ENCODE peak calls at places on chromosome 20, in six cellular contexts. J is uterus, E is endothelial cell, V is tibial artery, M is sigmoid colon, L is psoas muscle. F is an unnamed sample.

GRCh38 chr20:19964289-19965263 is 52.6 kb upstream of the NAA20 start:
- DNase-seq in J (peak; percentile 78), E (no peak), V (peak; percentile 89), M (peak; percentile 94), L (peak; percentile 72), F (peak; percentile 53)

GRCh38 chr20:13865825-13866351 is 81.1 kb downstream of the NDUFAF5 start:
- DNase-seq in J (peak; percentile 32), E (no peak), V (no peak), M (no peak), L (no peak), F (no peak)

GRCh38 chr20:57022306-57022705 is 244.1 kb downstream of the BMP7 start:
- DNase-seq in J (no peak), E (no peak), V (no peak), M (no peak), L (no peak), F (no peak)

GRCh38 chr20:41862023-41862422 is 243.8 kb upstream of the CHD6 start:
- DNase-seq in J (no peak), E (no peak), V (no peak), M (no peak), L (no peak), F (no peak)

GRCh38 chr20:46928580-46929132 is 34.0 kb downstream of the EYA2 start:
- DNase-seq in J (peak; percentile 37), E (no peak), V (peak; percentile 49), M (peak; percentile 73), L (peak; percentile 41), F (no peak)

GRCh38 chr20:2761885-2762284 is 38.5 kb downstream of the CPXM1 start:
- DNase-seq in J (no peak), E (no peak), V (no peak), M (no peak), L (no peak), F (no peak)

GRCh38 chr20:20312562-20312961 is 55.3 kb upstream of the INSM1 start:
- DNase-seq in J (no peak), E (no peak), V (no peak), M (no peak), L (no peak), F (no peak)

GRCh38 chr20:39939241-39939865 is 749.7 kb downstream of the MAFB start:
- DNase-seq in J (no peak), E (no peak), V (no peak), M (no peak), L (no peak), F (no peak)

GRCh38 chr20:54268941-54269340 is 61.1 kb downstream of the PFDN4 start:
- DNase-seq in J (no peak), E (no peak), V (no peak), M (no peak), L (no peak), F (no peak)

GRCh38 chr20:51712501-51713212 is 55.5 kb downstream of the ATP9A start:
- DNase-seq in J (no peak), E (peak; percentile 31), V (no peak), M (no peak), L (peak; percentile 23), F (no peak)

GRCh38 chr20:9503530-9504251 is 10.7 kb upstream of the LAMP5 start:
- DNase-seq in J (no peak), E (no peak), V (no peak), M (no peak), L (no peak), F (peak; percentile 59)

GRCh38 chr20:19212524-19213502 is at the start of gene SLC24A3:
- DNase-seq in J (peak; percentile 79), E (peak; percentile 74), V (peak; percentile 68), M (peak; percentile 93), L (peak; percentile 75), F (peak; percentile 78)

GRCh38 chr20:55961351-55962320 is 43.7 kb downstream of the CBLN4 start:
- DNase-seq in J (peak; percentile 69), E (no peak), V (no peak), M (peak; percentile 64), L (no peak), F (no peak)

GRCh38 chr20:35662541-35662940 is 2.2 kb downstream of the CPNE1 start:
- DNase-seq in J (no peak), E (no peak), V (no peak), M (no peak), L (no peak), F (no peak)

GRCh38 chr20:12614764-12615163 is 394.0 kb upstream of the SPTLC3 start:
- DNase-seq in J (no peak), E (no peak), V (no peak), M (no peak), L (no peak), F (no peak)

GRCh38 chr20:46651091-46651962 is at the start of gene SLC13A3:
- DNase-seq in J (no peak), E (peak; percentile 30), V (no peak), M (no peak), L (no peak), F (no peak)

GRCh38 chr20:53911301-53911700 is 159.1 kb downstream of the BCAS1 start:
- DNase-seq in J (no peak), E (no peak), V (no peak), M (no peak), L (no peak), F (no peak)

GRCh38 chr20:18615020-18615652 is 27.3 kb downstream of the DTD1 start:
- DNase-seq in J (no peak), E (no peak), V (no peak), M (no peak), L (no peak), F (no peak)

GRCh38 chr20:3133156-3133555 is 26.5 kb downstream of the FASTKD5 start:
- DNase-seq in J (no peak), E (no peak), V (no peak), M (no peak), L (no peak), F (no peak)

GRCh38 chr20:51713213-51713598 is 55.0 kb downstream of the ATP9A start:
- DNase-seq in J (no peak), E (no peak), V (no peak), M (no peak), L (no peak), F (no peak)

GRCh38 chr20:31568773-31569162 is 36.3 kb upstream of the ID1 start:
- DNase-seq in J (no peak), E (no peak), V (no peak), M (no peak), L (no peak), F (no peak)

GRCh38 chr20:31568041-31568731 is 36.9 kb upstream of the ID1 start:
- DNase-seq in J (no peak), E (no peak), V (no peak), M (no peak), L (no peak), F (no peak)

GRCh38 chr20:18165553-18165952 is 27.9 kb downstream of the KAT14 start:
- DNase-seq in J (no peak), E (peak; percentile 14), V (no peak), M (no peak), L (no peak), F (no peak)

GRCh38 chr20:22410556-22411130 is 173.7 kb downstream of the FOXA2 start:
- DNase-seq in J (no peak), E (no peak), V (no peak), M (no peak), L (no peak), F (no peak)

GRCh38 chr20:608970-609369 is 1.1 kb downstream of the TCF15 start:
- DNase-seq in J (no peak), E (no peak), V (no peak), M (no peak), L (no peak), F (no peak)

GRCh38 chr20:46348231-46348803 is 40.0 kb upstream of the CDH22 start:
- DNase-seq in J (peak; percentile 41), E (peak; percentile 46), V (no peak), M (no peak), L (no peak), F (no peak)

GRCh38 chr20:675453-676314 is at the start of gene SCRT2:
- DNase-seq in J (peak; percentile 79), E (peak; percentile 91), V (peak; percentile 66), M (peak; percentile 81), L (peak; percentile 84), F (peak; percentile 59)

GRCh38 chr20:9353180-9353915 is 161.0 kb upstream of the LAMP5 start:
- DNase-seq in J (no peak), E (no peak), V (no peak), M (no peak), L (no peak), F (no peak)

GRCh38 chr20:2172305-2173175 is 70.9 kb downstream of the STK35 start:
- DNase-seq in J (peak; percentile 78), E (peak; percentile 76), V (peak; percentile 80), M (peak; percentile 87), L (peak; percentile 73), F (peak; percentile 71)

GRCh38 chr20:57079016-57080005 is 187.1 kb downstream of the BMP7 start:
- DNase-seq in J (no peak), E (no peak), V (no peak), M (no peak), L (no peak), F (no peak)

GRCh38 chr20:58021481-58021880 is 207.0 kb downstream of the ANKRD60 start:
- DNase-seq in J (peak; percentile 57), E (no peak), V (peak; percentile 56), M (peak; percentile 77), L (peak; percentile 78), F (no peak)

GRCh38 chr20:44271915-44272663 is 25.0 kb downstream of the GDAP1L1 start:
- DNase-seq in J (no peak), E (peak; percentile 19), V (no peak), M (no peak), L (no peak), F (no peak)
- TF ChIP-seq CTCF in J (no peak), E (peak; percentile 50), V (no peak), M (no peak), L (no peak), F (no peak)

GRCh38 chr20:61810709-61811565 is 254.7 kb downstream of the TAF4 start:
- DNase-seq in J (no peak), E (no peak), V (no peak), M (no peak), L (no peak), F (no peak)
- TF ChIP-seq CTCF in J (no peak), E (no peak), V (no peak), M (no peak), L (no peak), F (no peak)

DNA sequence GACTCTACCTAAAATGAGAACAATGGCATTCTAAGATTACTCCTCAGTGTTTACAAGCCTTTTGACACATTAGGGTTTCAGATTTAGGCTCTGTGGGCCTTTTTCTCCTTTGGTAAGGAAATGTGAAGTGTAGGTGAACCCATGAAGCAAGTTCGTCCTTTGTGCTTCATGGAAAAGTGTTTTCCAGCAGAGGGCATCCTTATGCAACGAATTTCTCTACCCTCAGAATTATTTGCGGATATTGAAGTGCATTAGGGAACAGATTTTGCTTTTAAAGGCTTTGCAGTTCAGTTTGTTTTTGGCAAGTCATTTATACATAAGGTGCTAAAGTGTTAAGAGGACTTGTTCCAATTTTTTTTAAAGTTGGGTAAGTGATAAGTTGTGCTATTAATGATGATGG is 55.7 kb upstream of the FERMT1 start:
- DNase-seq in J (no peak), E (peak; percentile 21), V (no peak), M (no peak), L (no peak), F (no peak)
- TF ChIP-seq CTCF in J (peak; percentile 20), E (peak; percentile 24), V (no peak), M (no peak), L (no peak), F (no peak)

DNA sequence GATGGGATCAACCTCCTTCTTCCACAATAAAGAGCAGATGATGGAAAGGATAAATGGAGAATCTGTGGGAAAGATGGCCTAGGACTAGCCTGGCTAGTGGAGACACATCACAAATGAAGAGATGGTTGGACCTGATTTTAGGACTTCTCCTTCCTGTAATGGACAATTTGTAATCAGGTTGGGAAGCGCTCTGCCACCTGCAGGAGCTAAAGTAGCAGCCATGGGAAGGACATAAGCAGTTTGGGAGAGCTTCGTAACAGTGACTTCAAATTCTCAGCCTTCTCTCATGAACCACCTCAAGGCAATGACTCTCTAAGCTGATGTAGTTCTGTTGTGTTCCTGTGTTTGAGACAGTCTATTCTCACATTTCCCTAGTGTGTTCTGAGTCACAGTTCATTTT is 137.9 kb upstream of the BMP2 start:
- DNase-seq in J (no peak), E (no peak), V (no peak), M (no peak), L (no peak), F (no peak)
- TF ChIP-seq CTCF in J (no peak), E (no peak), V (no peak), M (no peak), L (no peak), F (no peak)